ENCODE peak calls at places on chromosome 6, in nine cellular contexts. Z is foreskin fibroblast, K is Peyer's patch, S is body of pancreas, G is endothelial cell of umbilical vein, O is pancreas, V is hepatocyte, A is upper lobe of left lung, X is bronchial epithelial cell. B is an unnamed sample.

GRCh38 chr6:36838896-36839818 is at the start of gene CPNE5:
- DNase-seq in Z (no peak), K (no peak), S (no peak), G (no peak), O (no peak), V (peak), A (peak), X (no peak), B (no peak)

GRCh38 chr6:161407581-161407980 is 133.7 kb upstream of the AGPAT4 start:
- DNase-seq in Z (peak), K (no peak), S (no peak), G (no peak), O (no peak), V (no peak), A (no peak), X (peak), B (no peak)

GRCh38 chr6:73236147-73236750 is 11.0 kb upstream of the KHDC1L start:
- DNase-seq in Z (peak), K (no peak), S (no peak), G (no peak), O (no peak), V (no peak), A (no peak), X (peak), B (no peak)

GRCh38 chr6:135305684-135306083 is 124.6 kb downstream of the MYB start:
- DNase-seq in Z (no peak), K (no peak), S (no peak), G (no peak), O (no peak), V (no peak), A (no peak), X (no peak), B (no peak)

GRCh38 chr6:129046526-129046925 is 163.6 kb downstream of the LAMA2 start:
- DNase-seq in Z (peak), K (no peak), S (no peak), G (no peak), O (no peak), V (no peak), A (no peak), X (peak), B (no peak)

GRCh38 chr6:62998022-62998421 is 213.2 kb upstream of the FKBP1C start:
- DNase-seq in Z (no peak), K (no peak), S (no peak), G (no peak), O (no peak), V (no peak), A (no peak), X (no peak), B (no peak)

GRCh38 chr6:37239950-37240713 is 17.4 kb upstream of the TBC1D22B start:
- DNase-seq in Z (peak), K (peak), S (peak), G (peak), O (peak), V (peak), A (no peak), X (peak), B (peak)

GRCh38 chr6:45929421-45930361 is 86.0 kb downstream of the CLIC5 start:
- DNase-seq in Z (no peak), K (no peak), S (no peak), G (peak), O (no peak), V (no peak), A (peak), X (no peak), B (no peak)

GRCh38 chr6:154485784-154486183 is 24.7 kb downstream of the CNKSR3 start:
- DNase-seq in Z (no peak), K (peak), S (no peak), G (no peak), O (no peak), V (no peak), A (no peak), X (no peak), B (no peak)

GRCh38 chr6:49087372-49087771 is 375.7 kb downstream of the MMUT start:
- DNase-seq in Z (no peak), K (no peak), S (no peak), G (no peak), O (no peak), V (no peak), A (no peak), X (no peak), B (no peak)

GRCh38 chr6:142744836-142745235 is 200.1 kb downstream of the HIVEP2 start:
- DNase-seq in Z (peak), K (no peak), S (no peak), G (no peak), O (no peak), V (no peak), A (no peak), X (peak), B (no peak)

GRCh38 chr6:27146706-27147507 is 100.6 kb upstream of the PRSS16 start:
- DNase-seq in Z (peak), K (peak), S (peak), G (peak), O (peak), V (peak), A (peak), X (peak), B (peak)

GRCh38 chr6:30555428-30556005 is 772 bp downstream of the GNL1 start:
- DNase-seq in Z (peak), K (peak), S (peak), G (peak), O (peak), V (peak), A (peak), X (no peak), B (peak)

GRCh38 chr6:170147832-170148708 is 142.8 kb downstream of the DLL1 start:
- DNase-seq in Z (no peak), K (peak), S (no peak), G (no peak), O (no peak), V (no peak), A (peak), X (no peak), B (no peak)

GRCh38 chr6:154878866-154879491 is 116.1 kb upstream of the TIAM2 start:
- DNase-seq in Z (peak), K (no peak), S (no peak), G (no peak), O (no peak), V (no peak), A (no peak), X (peak), B (no peak)

GRCh38 chr6:113178349-113178748 is 678.8 kb upstream of the MARCKS start:
- DNase-seq in Z (peak), K (no peak), S (no peak), G (peak), O (no peak), V (no peak), A (no peak), X (peak), B (no peak)

GRCh38 chr6:105087571-105088211 is 92.1 kb downstream of the POPDC3 start:
- DNase-seq in Z (peak), K (peak), S (peak), G (peak), O (peak), V (peak), A (no peak), X (peak), B (peak)

GRCh38 chr6:137230547-137230946 is 11.4 kb upstream of the IFNGR1 start:
- DNase-seq in Z (no peak), K (no peak), S (no peak), G (no peak), O (no peak), V (no peak), A (no peak), X (no peak), B (no peak)

GRCh38 chr6:88403486-88403885 is 237.3 kb upstream of the CNR1 start:
- DNase-seq in Z (no peak), K (no peak), S (no peak), G (no peak), O (no peak), V (no peak), A (no peak), X (no peak), B (no peak)

GRCh38 chr6:51360287-51360686 is 541.6 kb downstream of the TFAP2B start:
- DNase-seq in Z (no peak), K (no peak), S (no peak), G (no peak), O (no peak), V (no peak), A (no peak), X (no peak), B (no peak)

GRCh38 chr6:54262499-54262898 is 45.7 kb upstream of the TINAG start:
- DNase-seq in Z (no peak), K (no peak), S (no peak), G (no peak), O (no peak), V (no peak), A (no peak), X (no peak), B (no peak)

GRCh38 chr6:54264581-54265272 is 43.5 kb upstream of the TINAG start:
- DNase-seq in Z (peak), K (no peak), S (no peak), G (peak), O (no peak), V (no peak), A (no peak), X (no peak), B (no peak)

GRCh38 chr6:54266400-54266923 is 41.8 kb upstream of the TINAG start:
- DNase-seq in Z (no peak), K (no peak), S (no peak), G (no peak), O (no peak), V (no peak), A (no peak), X (no peak), B (no peak)

GRCh38 chr6:54262956-54263355 is 45.3 kb upstream of the TINAG start:
- DNase-seq in Z (no peak), K (no peak), S (no peak), G (no peak), O (no peak), V (peak), A (no peak), X (no peak), B (no peak)

GRCh38 chr6:54267798-54268197 is 40.4 kb upstream of the TINAG start:
- DNase-seq in Z (peak), K (peak), S (peak), G (peak), O (peak), V (peak), A (no peak), X (peak), B (no peak)
- TF ChIP-seq CTCF in Z (peak), K (no peak), S (peak), G (peak), O (peak), V (peak), A (peak), X (peak), B (no peak)

GRCh38 chr6:100453701-100454521 is 10.8 kb downstream of the SIM1 start:
- DNase-seq in Z (peak), K (no peak), S (peak), G (no peak), O (peak), V (no peak), A (peak), X (no peak), B (no peak)
- H3K4me3 ChIP-seq in Z (peak), K (no peak), S (no peak), G (no peak), O (no peak), V (no peak), A (no peak), X (no peak), B (no peak)

GRCh38 chr6:12481292-12481691 is 191.1 kb downstream of the EDN1 start:
- DNase-seq in Z (no peak), K (no peak), S (no peak), G (no peak), O (no peak), V (no peak), A (no peak), X (no peak), B (no peak)

GRCh38 chr6:12484519-12484918 is 194.4 kb downstream of the EDN1 start:
- DNase-seq in Z (no peak), K (no peak), S (no peak), G (no peak), O (no peak), V (no peak), A (no peak), X (no peak), B (no peak)

GRCh38 chr6:12480379-12480778 is 190.2 kb downstream of the EDN1 start:
- DNase-seq in Z (no peak), K (no peak), S (no peak), G (no peak), O (no peak), V (no peak), A (no peak), X (no peak), B (no peak)

GRCh38 chr6:12483712-12484111 is 193.6 kb downstream of the EDN1 start:
- DNase-seq in Z (peak), K (no peak), S (peak), G (peak), O (no peak), V (no peak), A (no peak), X (peak), B (no peak)

GRCh38 chr6:12482386-12482785 is 192.2 kb downstream of the EDN1 start:
- DNase-seq in Z (no peak), K (no peak), S (no peak), G (peak), O (no peak), V (peak), A (no peak), X (no peak), B (no peak)
- TF ChIP-seq CTCF in Z (no peak), K (no peak), S (peak), G (peak), O (no peak), V (no peak), A (no peak), X (peak), B (no peak)

GRCh38 chr6:149234051-149234962 is 83.2 kb upstream of the TAB2 start:
- DNase-seq in Z (peak), K (no peak), S (no peak), G (peak), O (no peak), V (no peak), A (no peak), X (peak), B (no peak)

GRCh38 chr6:149237464-149237863 is 80.0 kb upstream of the TAB2 start:
- DNase-seq in Z (no peak), K (no peak), S (no peak), G (no peak), O (no peak), V (no peak), A (no peak), X (no peak), B (no peak)

GRCh38 chr6:149233056-149233715 is 84.3 kb upstream of the TAB2 start:
- DNase-seq in Z (peak), K (no peak), S (no peak), G (peak), O (no peak), V (peak), A (no peak), X (peak), B (no peak)

GRCh38 chr6:149236584-149236983 is 80.9 kb upstream of the TAB2 start:
- DNase-seq in Z (no peak), K (no peak), S (no peak), G (peak), O (no peak), V (no peak), A (no peak), X (no peak), B (no peak)

DNA sequence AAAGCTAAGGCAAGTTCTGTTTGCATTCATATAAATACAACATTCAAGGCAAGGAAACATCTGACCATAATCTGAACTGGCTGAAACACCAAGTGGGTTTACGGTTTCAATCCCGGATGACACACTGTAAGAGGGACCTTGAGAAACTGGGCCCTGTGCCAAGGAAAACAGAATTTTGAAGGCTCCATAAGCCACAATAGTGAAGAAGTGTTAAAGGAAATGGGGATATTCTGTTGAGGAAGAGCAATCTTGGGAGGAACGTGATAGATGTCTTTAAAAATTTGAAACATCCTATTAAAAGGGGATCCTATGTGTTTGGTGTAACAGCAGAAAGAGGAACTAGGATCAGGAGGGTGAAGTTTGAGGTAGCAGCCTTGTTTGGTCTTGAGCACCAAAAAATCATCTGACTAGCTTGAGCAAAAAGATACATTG is 82.4 kb upstream of the TAB2 start:
- DNase-seq in Z (peak), K (no peak), S (peak), G (peak), O (peak), V (peak), A (no peak), X (peak), B (no peak)
- H3K4me3 ChIP-seq in Z (no peak), K (no peak), S (no peak), G (no peak), O (no peak), V (no peak), A (no peak), X (no peak), B (no peak)

GRCh38 chr6:160297310-160297709 is 38.7 kb upstream of the SLC22A2 start:
- DNase-seq in Z (no peak), K (peak), S (no peak), G (no peak), O (peak), V (peak), A (no peak), X (no peak), B (no peak)

GRCh38 chr6:160306284-160306683 is 41.9 kb upstream of the SLC22A3 start:
- DNase-seq in Z (no peak), K (no peak), S (peak), G (no peak), O (no peak), V (no peak), A (no peak), X (no peak), B (no peak)

GRCh38 chr6:160299559-160299958 is 40.9 kb upstream of the SLC22A2 start:
- DNase-seq in Z (no peak), K (no peak), S (no peak), G (no peak), O (no peak), V (no peak), A (no peak), X (no peak), B (no peak)

GRCh38 chr6:160300076-160300695 is 41.6 kb upstream of the SLC22A2 start:
- DNase-seq in Z (no peak), K (peak), S (no peak), G (no peak), O (no peak), V (peak), A (peak), X (peak), B (peak)

DNA sequence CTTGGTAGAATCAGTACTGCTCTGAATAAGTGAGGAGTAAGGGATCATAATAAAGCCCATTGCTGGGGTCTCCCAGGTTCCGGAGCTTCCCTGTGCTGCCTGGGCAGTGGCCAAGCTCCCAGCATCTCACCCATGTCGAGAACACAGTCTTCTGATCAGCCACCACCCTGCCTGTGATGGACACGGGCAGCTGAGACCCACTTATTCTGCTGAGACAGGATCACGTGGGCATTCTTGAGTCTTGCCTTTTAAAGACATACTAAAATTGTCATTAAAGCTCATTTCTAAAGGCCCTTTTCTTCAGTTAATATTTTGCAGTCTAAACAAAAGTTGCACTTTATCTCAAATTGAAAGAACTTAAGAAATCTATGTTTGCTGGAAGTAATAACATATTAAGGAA is 42.7 kb upstream of the SLC22A2 start:
- DNase-seq in Z (no peak), K (no peak), S (no peak), G (no peak), O (no peak), V (no peak), A (no peak), X (no peak), B (no peak)
- TF ChIP-seq CTCF in Z (no peak), K (no peak), S (no peak), G (no peak), O (no peak), V (no peak), A (no peak), X (no peak), B (no peak)

B was measured in stomach.